ENCODE peak calls at places on chromosomes 13 and 19, in seven cellular contexts. F is thoracic aorta, L is tibial artery, X is uterus, V is SK-N-SH, W is suprapubic skin, Y is cardiac muscle cell. A is an unnamed sample. For H3K36me3, the result is how much of the 10 kb centered on the place peaks cover.

GRCh38 chr13:25733061-25733491 is 318.7 kb downstream of the SHISA2 start:
- DNase-seq in F (no peak), L (no peak), X (no peak), V (no peak), W (no peak), Y (no peak), A (no peak)

GRCh38 chr13:37163626-37164365 is 58.3 kb upstream of the CSNK1A1L start:
- DNase-seq in F (no peak), L (no peak), X (no peak), V (no peak), W (no peak), Y (no peak), A (no peak)

GRCh38 chr13:96680898-96681297 is 313.4 kb downstream of the OXGR1 start:
- DNase-seq in F (no peak), L (no peak), X (no peak), V (no peak), W (no peak), Y (no peak), A (no peak)

GRCh38 chr13:46622918-46623256 is 69.9 kb downstream of the LRCH1 start:
- DNase-seq in F (no peak), L (peak), X (peak), V (peak), W (no peak), Y (peak), A (no peak)

GRCh38 chr13:36801035-36801434 is 18.0 kb upstream of the RFXAP start:
- DNase-seq in F (no peak), L (no peak), X (no peak), V (no peak), W (no peak), Y (no peak), A (no peak)

GRCh38 chr13:35979378-35979911 is 151.7 kb downstream of the DCLK1 start:
- DNase-seq in F (peak), L (peak), X (peak), V (no peak), W (peak), Y (peak), A (peak)

GRCh38 chr19:6204212-6204611 is 68.7 kb downstream of the ACSBG2 start:
- DNase-seq in F (no peak), L (no peak), X (no peak), V (no peak), W (no peak), Y (peak), A (no peak)

GRCh38 chr19:3670796-3671679 is 29.2 kb downstream of the PIP5K1C start:
- DNase-seq in F (peak), L (peak), X (peak), V (no peak), W (no peak), Y (peak), A (peak)

GRCh38 chr13:78323848-78324247 is 279.5 kb downstream of the POU4F1 start:
- DNase-seq in F (no peak), L (no peak), X (no peak), V (no peak), W (no peak), Y (no peak), A (no peak)

GRCh38 chr13:71303144-71303543 is 563.9 kb downstream of the DACH1 start:
- DNase-seq in F (no peak), L (no peak), X (no peak), V (no peak), W (no peak), Y (peak), A (no peak)

GRCh38 chr13:109821038-109821545 is 34.7 kb upstream of the IRS2 start:
- DNase-seq in F (no peak), L (no peak), X (no peak), V (no peak), W (no peak), Y (no peak), A (no peak)

GRCh38 chr19:49272204-49272603 is 52.8 kb downstream of the SLC6A16 start:
- DNase-seq in F (no peak), L (no peak), X (no peak), V (no peak), W (no peak), Y (peak), A (no peak)

GRCh38 chr13:29847501-29847983 is 2.9 kb downstream of the UBL3 start:
- DNase-seq in F (no peak), L (no peak), X (no peak), V (peak), W (no peak), Y (peak), A (no peak)

GRCh38 chr19:35031072-35031881 is 1.0 kb downstream of the SCN1B start:
- DNase-seq in F (no peak), L (no peak), X (peak), V (no peak), W (no peak), Y (peak), A (peak)

GRCh38 chr13:103473081-103473480 is 406.9 kb upstream of the SLC10A2 start:
- DNase-seq in F (no peak), L (no peak), X (no peak), V (no peak), W (no peak), Y (no peak), A (no peak)

GRCh38 chr13:31000889-31001288 is 68.4 kb downstream of the TEX26 start:
- DNase-seq in F (no peak), L (no peak), X (no peak), V (no peak), W (no peak), Y (peak), A (no peak)

GRCh38 chr13:98325724-98326123 is 148.7 kb upstream of the RNF113B start:
- DNase-seq in F (no peak), L (no peak), X (no peak), V (no peak), W (no peak), Y (no peak), A (no peak)

GRCh38 chr19:55632463-55632834 is 8.1 kb upstream of the ZNF784 start:
- DNase-seq in F (peak), L (peak), X (peak), V (peak), W (peak), Y (peak), A (peak)

GRCh38 chr13:73220966-73221720 is 162.3 kb downstream of the KLF5 start:
- DNase-seq in F (no peak), L (no peak), X (no peak), V (no peak), W (no peak), Y (no peak), A (no peak)

GRCh38 chr19:39515551-39516191 is 732 bp downstream of the SELENOV start:
- DNase-seq in F (no peak), L (no peak), X (no peak), V (no peak), W (no peak), Y (no peak), A (no peak)

GRCh38 chr19:35144600-35145436 is 1.8 kb downstream of the FXYD7 start:
- DNase-seq in F (no peak), L (no peak), X (no peak), V (no peak), W (no peak), Y (peak), A (no peak)

GRCh38 chr13:114140909-114141255 is 8.5 kb upstream of the RASA3 start:
- DNase-seq in F (no peak), L (peak), X (no peak), V (no peak), W (no peak), Y (no peak), A (peak)

GRCh38 chr13:67859904-67860303 is 629.8 kb upstream of the PCDH9 start:
- DNase-seq in F (no peak), L (no peak), X (no peak), V (no peak), W (no peak), Y (no peak), A (no peak)

GRCh38 chr13:98507060-98507797 is 69.7 kb downstream of the STK24 start:
- DNase-seq in F (no peak), L (no peak), X (no peak), V (peak), W (no peak), Y (peak), A (peak)

GRCh38 chr19:18254546-18255500 is 19.4 kb downstream of the IQCN start:
- DNase-seq in F (no peak), L (no peak), X (no peak), V (no peak), W (no peak), Y (no peak), A (no peak)

GRCh38 chr13:29507356-29507755 is 88.1 kb downstream of the SLC7A1 start:
- DNase-seq in F (no peak), L (no peak), X (peak), V (no peak), W (no peak), Y (no peak), A (no peak)

GRCh38 chr13:84430015-84430414 is 547.7 kb upstream of the SLITRK1 start:
- DNase-seq in F (no peak), L (no peak), X (no peak), V (no peak), W (no peak), Y (peak), A (no peak)

GRCh38 chr19:51564791-51565190 is 6.3 kb upstream of the ZNF175 start:
- DNase-seq in F (no peak), L (no peak), X (no peak), V (no peak), W (no peak), Y (no peak), A (no peak)

GRCh38 chr19:12987190-12987589 is 8.1 kb upstream of the NFIX start:
- DNase-seq in F (no peak), L (no peak), X (no peak), V (no peak), W (no peak), Y (no peak), A (no peak)
- H3K27ac ChIP-seq in F (no peak), L (no peak), X (no peak), V (no peak), W (no peak), Y (no peak), A (no peak)

DNA sequence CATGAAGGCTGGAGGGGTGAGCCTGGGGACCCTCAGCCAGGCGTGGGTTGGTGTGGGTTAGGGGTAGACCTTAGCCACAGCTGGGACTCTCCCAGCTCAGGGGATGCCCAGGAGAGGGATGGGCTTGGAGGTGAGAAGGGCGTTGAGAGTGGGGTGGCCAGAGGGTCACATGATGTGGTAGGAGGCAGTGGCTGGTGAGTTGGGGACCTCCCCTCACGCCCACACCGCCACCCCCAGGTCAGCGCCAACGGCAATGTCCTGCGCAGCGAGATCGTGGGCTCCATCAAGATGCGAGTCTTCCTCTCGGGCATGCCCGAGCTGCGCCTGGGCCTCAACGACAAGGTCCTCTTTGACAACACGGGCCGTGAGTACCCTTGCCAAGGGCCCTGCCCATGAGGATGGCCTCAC is 28.5 kb downstream of the AP1M1 start:
- DNase-seq in F (no peak), L (peak), X (no peak), V (no peak), W (no peak), Y (no peak), A (no peak)
- H3K36me3 ChIP-seq in F (half or more), L (half or more), X (under half), V (under half), W (half or more), Y (under half), A (half or more)

GRCh38 chr19:10332965-10333757 is at the start of gene RAVER1:
- DNase-seq in F (peak), L (peak), X (peak), V (peak), W (peak), Y (peak), A (peak)

GRCh38 chr19:10335149-10336053 is 2.1 kb upstream of the RAVER1 start:
- DNase-seq in F (no peak), L (no peak), X (no peak), V (no peak), W (no peak), Y (no peak), A (no peak)

GRCh38 chr19:10332158-10332964 is 968 bp downstream of the RAVER1 start:
- DNase-seq in F (no peak), L (no peak), X (no peak), V (no peak), W (no peak), Y (no peak), A (no peak)

GRCh38 chr19:10333758-10334339 is 520 bp upstream of the RAVER1 start:
- DNase-seq in F (no peak), L (no peak), X (no peak), V (no peak), W (no peak), Y (no peak), A (no peak)

DNA sequence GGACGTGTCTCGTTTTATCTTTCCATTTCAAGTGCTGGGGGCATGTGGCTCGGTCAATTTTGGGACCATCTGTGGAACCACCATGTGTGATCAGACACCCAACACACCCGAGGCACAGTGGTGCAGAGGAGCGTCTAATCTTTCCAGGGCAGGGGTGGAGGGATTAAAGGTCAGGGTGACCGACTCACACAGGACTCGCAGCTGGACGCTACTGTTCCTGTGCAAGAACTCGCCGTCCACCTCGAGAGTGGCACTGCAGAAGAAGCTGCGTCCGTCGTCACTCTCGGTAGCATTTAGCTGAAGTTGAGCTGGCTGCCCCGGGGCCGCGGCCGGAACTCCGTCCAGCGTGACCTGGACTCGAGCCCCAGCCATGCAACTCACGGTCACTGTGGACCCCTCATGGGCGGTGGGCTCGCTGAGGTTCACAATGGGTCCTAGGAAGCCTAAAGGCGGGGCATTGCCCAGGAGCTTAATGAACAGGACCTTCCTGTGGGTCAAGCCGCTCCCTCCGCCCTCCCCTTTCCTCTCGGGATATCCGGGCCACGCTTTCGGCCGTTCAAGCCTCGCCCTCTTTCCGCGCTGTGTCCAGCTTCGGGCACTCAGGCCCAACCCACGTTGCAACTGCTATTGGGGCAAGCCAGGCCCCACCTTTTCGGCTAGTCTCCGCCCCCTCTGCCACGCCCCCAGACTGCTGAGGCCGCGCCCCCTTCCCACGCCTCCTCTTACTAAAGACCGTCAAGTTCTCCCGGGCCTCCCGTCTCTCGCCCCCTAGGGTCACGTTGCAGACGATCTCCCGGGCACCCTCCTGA is 1.2 kb upstream of the RAVER1 start:
- DNase-seq in F (peak), L (peak), X (peak), V (peak), W (peak), Y (peak), A (peak)
- TF ChIP-seq CTCF in F (peak), L (no peak), X (no peak), V (peak), W (no peak), Y (peak), A (no peak)

GRCh38 chr13:27125357-27126282 is 46.0 kb downstream of the USP12 start:
- DNase-seq in F (no peak), L (no peak), X (no peak), V (no peak), W (no peak), Y (no peak), A (no peak)

GRCh38 chr13:27128825-27129627 is 42.6 kb downstream of the USP12 start:
- DNase-seq in F (no peak), L (no peak), X (no peak), V (no peak), W (no peak), Y (no peak), A (no peak)

GRCh38 chr13:27130223-27131015 is 41.2 kb downstream of the USP12 start:
- DNase-seq in F (no peak), L (no peak), X (no peak), V (no peak), W (no peak), Y (peak), A (no peak)

GRCh38 chr13:27124571-27124970 is 47.0 kb downstream of the USP12 start:
- DNase-seq in F (no peak), L (no peak), X (no peak), V (no peak), W (no peak), Y (no peak), A (no peak)

DNA sequence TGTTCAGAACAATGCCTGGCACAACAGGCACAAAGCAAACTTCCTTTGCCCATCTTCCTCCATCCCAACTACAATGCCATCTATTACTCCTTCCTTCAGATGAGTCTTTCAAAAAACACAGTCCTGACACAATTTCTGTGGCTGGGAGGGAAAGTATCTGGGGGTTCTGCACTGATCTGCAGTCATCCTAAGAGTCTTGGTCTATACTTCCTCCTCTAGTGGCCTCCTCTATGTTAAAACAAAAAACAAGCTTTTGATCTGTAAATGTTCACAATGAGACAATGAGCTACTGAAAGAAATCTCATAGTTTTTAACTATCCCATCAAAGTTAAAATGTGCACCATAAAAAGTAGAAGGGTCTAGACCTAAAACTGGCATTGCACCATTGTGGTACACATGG is 44.7 kb downstream of the USP12 start:
- DNase-seq in F (no peak), L (no peak), X (no peak), V (no peak), W (no peak), Y (no peak), A (no peak)
- H3K27ac ChIP-seq in F (no peak), L (no peak), X (no peak), V (no peak), W (no peak), Y (no peak), A (no peak)